ENCODE peak calls at places on chromosomes 5 and 9, in four cellular contexts. W is K562, X is GM12891, C is GM12878. N is an unnamed sample.

GRCh38 chr9:138053321-138053868 is 175.8 kb downstream of the CACNA1B start:
- DNase-seq in C (no peak), X (no peak), W (peak), N (no peak)

GRCh38 chr9:118809160-118809625 is 560.0 kb downstream of the BRINP1 start:
- DNase-seq in W (no peak), X (no peak), C (no peak), N (no peak)

GRCh38 chr5:1505506-1506241 is 18.1 kb downstream of the LPCAT1 start:
- DNase-seq in X (no peak), W (no peak), C (no peak), N (no peak)

GRCh38 chr9:135886147-135886981 is 21.0 kb downstream of the CAMSAP1 start:
- DNase-seq in X (no peak), W (no peak), C (no peak), N (no peak)

GRCh38 chr9:119332522-119332921 is 36.7 kb downstream of the BRINP1 start:
- DNase-seq in W (no peak), C (no peak), X (no peak), N (no peak)

GRCh38 chr9:91522496-91522895 is 98.9 kb upstream of the NFIL3 start:
- DNase-seq in C (no peak), W (no peak), X (no peak), N (no peak)

GRCh38 chr5:29005386-29005785 is 1967.0 kb upstream of the CDH9 start:
- DNase-seq in C (no peak), W (no peak), X (no peak), N (no peak)

GRCh38 chr9:133558191-133559126 is 24.0 kb downstream of the ADAMTSL2 start:
- DNase-seq in W (peak), X (peak), C (peak), N (peak)

GRCh38 chr9:127488946-127489345 is 37.6 kb downstream of the LRSAM1 start:
- DNase-seq in X (no peak), W (no peak), C (no peak), N (no peak)

GRCh38 chr9:38671372-38671731 is 48.6 kb downstream of the FAM240B start:
- DNase-seq in W (no peak), X (no peak), C (no peak), N (no peak)

GRCh38 chr9:13378171-13378570 is 98.7 kb upstream of the MPDZ start:
- DNase-seq in X (no peak), W (no peak), C (no peak), N (no peak)

GRCh38 chr5:120678279-120678678 is 214.2 kb downstream of the PRR16 start:
- DNase-seq in X (no peak), W (no peak), C (no peak), N (no peak)

DNA sequence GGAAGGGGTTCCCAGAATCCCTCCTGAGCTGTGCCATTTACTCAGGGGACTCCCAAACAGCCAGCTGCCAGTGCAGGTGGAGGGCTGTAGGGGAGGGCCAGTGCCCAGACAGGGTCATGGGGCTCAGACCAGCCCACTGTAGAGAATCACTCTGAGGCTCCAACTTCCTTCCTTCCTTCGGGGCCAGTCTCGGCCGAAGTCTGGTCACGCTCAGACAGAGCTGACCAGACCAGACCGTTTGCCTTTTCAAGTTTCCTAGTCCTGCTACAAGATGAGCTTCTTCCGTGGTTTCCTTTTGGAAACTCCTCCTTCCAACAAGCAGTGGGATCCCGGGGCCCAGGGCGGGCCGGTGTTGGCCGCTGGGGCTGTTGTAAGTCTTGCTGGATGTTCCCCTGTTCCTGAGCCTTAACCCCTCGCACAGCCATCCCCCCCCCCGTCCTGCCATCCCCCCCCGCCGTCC is 52.6 kb downstream of the SAR1B start:
- DNase-seq in C (no peak), W (no peak), X (no peak), N (no peak)
- TF ChIP-seq SPI1 in C (no peak), W (no peak), X (no peak), N (no peak)

DNA sequence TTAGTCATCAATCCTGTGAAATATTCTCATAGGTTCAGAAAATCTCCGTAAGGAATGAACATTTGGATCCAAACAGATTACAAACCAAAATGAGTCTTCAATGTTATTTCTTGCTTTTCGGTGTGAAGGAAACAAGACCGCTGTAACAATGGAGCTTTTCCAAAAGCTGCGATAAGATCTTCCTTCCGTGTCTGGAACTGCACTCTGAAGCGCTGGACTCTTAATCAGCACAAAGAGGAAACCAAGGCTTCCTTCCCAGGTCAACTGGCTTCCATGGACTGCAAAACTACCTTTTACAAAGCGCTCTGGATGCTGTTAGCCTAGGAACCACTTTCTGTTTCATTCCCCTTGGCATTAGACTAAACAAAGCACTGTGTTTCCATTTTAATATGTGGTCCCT is 137.9 kb upstream of the BASP1 start:
- DNase-seq in W (no peak), C (no peak), X (no peak), N (no peak)
- TF ChIP-seq POLR2AphosphoS5 in W (no peak), C (no peak), X (no peak), N (no peak)

GRCh38 chr9:37293664-37294524 is 128.6 kb upstream of the GRHPR start:
- DNase-seq in W (no peak), C (peak), X (no peak), N (no peak)
- TF ChIP-seq SPI1 in W (no peak), C (no peak), X (no peak), N (no peak)

GRCh38 chr9:22342489-22343217 is 104.0 kb upstream of the DMRTA1 start:
- DNase-seq in X (no peak), C (no peak), W (no peak), N (no peak)
- TF ChIP-seq POLR2AphosphoS5 in X (no peak), C (no peak), W (no peak), N (no peak)

N was measured in HL-60.